ENCODE peak calls at places on chromosomes 7 and 10, in eight cellular contexts. X, A, Q, E, H, O, T and Z are unnamed samples.

GRCh38 chr10:132328738-132329137 is 3.3 kb upstream of the LRRC27 start:
- DNase-seq in X (no peak), A (no peak), Q (no peak), E (no peak), H (no peak), O (no peak), T (no peak), Z (no peak)

GRCh38 chr10:61271127-61271780 is 181.9 kb downstream of the TMEM26 start:
- DNase-seq in X (peak), A (no peak), Q (peak), E (peak), H (no peak), O (no peak), T (no peak), Z (no peak)

GRCh38 chr10:33335800-33336605 is 1.5 kb upstream of the NRP1 start:
- DNase-seq in X (no peak), A (peak), Q (peak), E (peak), H (no peak), O (peak), T (no peak), Z (peak)

GRCh38 chr7:131895541-131896173 is 339.2 kb upstream of the PODXL start:
- DNase-seq in X (no peak), A (no peak), Q (peak), E (peak), H (no peak), O (no peak), T (no peak), Z (no peak)

GRCh38 chr10:71716406-71716805 is 3.2 kb downstream of the C10orf105 start:
- DNase-seq in X (no peak), A (no peak), Q (no peak), E (no peak), H (no peak), O (no peak), T (no peak), Z (no peak)

GRCh38 chr7:103388469-103389140 is 41.2 kb downstream of the PSMC2 start:
- DNase-seq in X (peak), A (no peak), Q (no peak), E (no peak), H (no peak), O (no peak), T (no peak), Z (no peak)

GRCh38 chr10:33139191-33139646 is 181.2 kb upstream of the ITGB1 start:
- DNase-seq in X (no peak), A (no peak), Q (no peak), E (no peak), H (peak), O (no peak), T (no peak), Z (peak)

GRCh38 chr7:67019562-67020390 is 23.1 kb downstream of the TYW1 start:
- DNase-seq in X (no peak), A (no peak), Q (peak), E (peak), H (no peak), O (no peak), T (no peak), Z (no peak)

GRCh38 chr7:124489925-124490324 is 275.7 kb downstream of the GPR37 start:
- DNase-seq in X (peak), A (no peak), Q (no peak), E (no peak), H (no peak), O (no peak), T (no peak), Z (no peak)

GRCh38 chr10:110076559-110077318 is 69.0 kb downstream of the ADD3 start:
- DNase-seq in X (peak), A (no peak), Q (peak), E (peak), H (no peak), O (peak), T (no peak), Z (peak)

GRCh38 chr7:44914992-44915607 is 29.8 kb upstream of the PURB start:
- DNase-seq in X (no peak), A (no peak), Q (no peak), E (no peak), H (peak), O (no peak), T (no peak), Z (peak)

GRCh38 chr7:156473476-156474240 is 166.9 kb upstream of the RNF32 start:
- DNase-seq in X (peak), A (peak), Q (peak), E (no peak), H (no peak), O (peak), T (peak), Z (no peak)

GRCh38 chr7:27168265-27168947 is 3.1 kb upstream of the HOXA9 start:
- DNase-seq in X (no peak), A (peak), Q (peak), E (no peak), H (no peak), O (no peak), T (no peak), Z (peak)

DNA sequence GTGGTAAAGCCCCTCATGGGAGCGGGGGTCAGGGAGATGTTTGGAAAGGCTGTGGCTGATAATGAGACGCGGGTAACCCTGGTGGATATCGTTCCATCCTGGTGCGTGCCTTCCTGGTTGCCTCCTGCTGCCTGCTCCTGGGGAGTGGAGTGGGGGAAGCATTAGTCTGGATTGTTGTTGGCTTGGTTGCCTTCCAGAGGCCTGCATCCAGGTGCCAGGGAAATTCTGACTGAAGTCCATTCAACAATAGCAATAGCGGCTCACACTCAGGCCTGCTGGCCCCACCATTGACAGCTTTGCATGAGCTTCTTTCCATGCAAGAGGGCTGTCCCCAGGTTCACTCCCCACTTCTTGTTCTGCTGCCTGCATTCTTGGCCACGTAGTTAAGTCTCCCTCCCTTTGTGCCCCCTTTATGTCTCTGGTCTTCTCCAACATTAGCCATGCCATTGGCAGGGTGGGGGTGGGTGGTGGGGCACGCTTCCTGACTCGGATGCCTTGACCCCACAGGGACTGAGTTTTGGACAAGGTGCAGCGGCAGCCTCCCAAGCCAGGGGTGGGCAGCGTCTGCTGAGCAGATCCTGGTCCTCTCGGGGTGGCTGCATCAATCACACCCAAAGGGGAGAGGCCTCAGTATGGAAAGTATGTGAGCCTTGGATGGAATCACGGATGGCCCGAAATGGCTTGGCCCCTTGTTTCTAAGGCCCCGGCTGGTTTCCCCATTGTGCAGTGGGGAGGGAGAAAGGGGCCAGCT is 150.2 kb downstream of the GRK5 start:
- DNase-seq in X (no peak), A (no peak), Q (no peak), E (no peak), H (no peak), O (no peak), T (no peak), Z (no peak)
- H3K27ac ChIP-seq in X (no peak), A (no peak), Q (no peak), E (no peak), H (no peak), O (no peak), T (no peak), Z (no peak)

DNA sequence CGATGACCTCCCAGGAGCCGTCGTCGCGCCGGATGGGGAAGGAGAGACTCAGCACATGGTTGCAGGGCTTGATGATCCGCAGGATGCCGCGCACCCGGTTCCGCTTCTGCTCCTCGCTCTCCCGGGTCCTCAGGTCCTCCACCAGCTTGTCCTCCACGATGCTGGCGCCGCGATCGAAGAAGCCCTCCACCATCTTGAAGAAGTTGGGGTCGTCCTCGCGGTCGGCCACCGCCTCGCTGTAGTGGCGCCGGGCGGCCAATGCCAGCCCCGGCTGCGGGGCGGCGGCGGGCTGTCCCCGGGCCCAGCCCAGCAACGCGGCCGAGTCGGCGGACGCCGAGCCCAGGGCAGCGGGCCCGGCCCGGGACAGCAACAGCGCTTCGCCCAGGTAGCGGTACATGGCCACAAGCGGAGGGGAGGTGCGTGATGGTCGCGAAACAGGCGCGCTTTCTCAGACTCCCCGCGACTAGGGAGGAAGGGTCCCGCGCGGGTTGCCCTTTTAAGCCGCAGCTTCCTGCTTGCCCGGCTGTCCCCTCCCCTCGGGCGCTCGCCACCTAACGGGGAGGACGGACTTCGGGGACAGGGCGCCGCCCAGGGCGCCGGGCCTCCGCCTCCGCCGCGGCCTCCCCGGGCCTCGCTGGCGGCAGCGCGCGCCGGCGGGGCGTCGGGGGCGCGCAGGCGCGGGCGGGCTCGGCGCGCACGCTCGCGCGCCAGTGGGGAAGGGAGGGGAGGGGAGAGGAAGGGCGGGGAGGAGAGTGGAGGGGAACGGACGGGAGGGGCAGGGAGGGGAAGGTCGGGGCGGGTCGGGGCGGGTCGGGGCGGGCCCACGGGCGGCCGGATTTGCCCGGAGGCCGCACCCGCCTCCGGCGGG is at the start of the genes GLUD1 and SHLD2:
- DNase-seq in X (peak), A (peak), Q (peak), E (peak), H (peak), O (peak), T (peak), Z (peak)
- H3K27ac ChIP-seq in X (peak), A (peak), Q (peak), E (peak), H (peak), O (peak), T (no peak), Z (peak)

GRCh38 chr10:21172774-21173432 is 275.8 kb upstream of the NEBL start:
- DNase-seq in X (no peak), A (peak), Q (peak), E (no peak), H (no peak), O (peak), T (no peak), Z (no peak)

GRCh38 chr10:21173433-21173963 is 276.4 kb upstream of the NEBL start:
- DNase-seq in X (no peak), A (peak), Q (no peak), E (no peak), H (no peak), O (peak), T (no peak), Z (no peak)

GRCh38 chr10:21174670-21175495 is 277.8 kb upstream of the NEBL start:
- DNase-seq in X (no peak), A (peak), Q (peak), E (no peak), H (no peak), O (peak), T (no peak), Z (no peak)

GRCh38 chr10:21175797-21176196 is 278.7 kb upstream of the NEBL start:
- DNase-seq in X (no peak), A (no peak), Q (no peak), E (no peak), H (no peak), O (no peak), T (no peak), Z (no peak)

DNA sequence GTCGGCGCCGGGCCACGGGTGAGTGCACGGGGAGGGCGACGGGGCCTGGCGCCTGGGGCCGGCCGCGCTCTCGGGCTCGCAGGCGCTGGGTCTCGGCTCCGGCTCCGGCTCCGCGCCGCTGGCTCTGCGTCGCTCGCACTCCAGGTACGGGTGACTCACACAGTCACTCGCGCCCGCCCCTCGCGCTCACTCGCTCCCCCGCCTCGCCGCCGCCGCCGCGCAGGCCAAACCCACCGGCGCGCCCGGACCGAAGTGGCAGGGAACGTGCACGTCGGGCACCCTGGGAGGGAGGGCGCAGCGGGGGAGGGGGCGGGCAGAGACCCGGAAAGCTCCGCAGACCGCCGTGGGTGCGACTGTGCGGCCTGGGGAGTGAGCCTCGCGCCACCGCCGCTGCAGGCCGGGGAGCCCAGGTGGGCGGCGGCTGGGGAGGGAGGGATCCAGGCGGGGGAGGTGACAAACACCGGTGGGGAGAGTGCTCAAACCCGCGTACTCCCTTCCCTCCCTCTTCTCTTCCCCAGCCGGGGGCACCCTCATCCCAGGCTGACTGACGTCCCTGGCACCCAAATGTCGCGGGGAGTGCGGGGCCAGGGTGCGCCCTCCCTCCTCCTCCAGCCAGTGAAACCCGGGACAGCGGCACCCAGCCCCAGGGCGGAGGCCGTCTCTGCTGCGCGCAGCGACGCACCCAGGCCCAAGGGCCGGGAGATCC is 277.0 kb upstream of the NEBL start:
- DNase-seq in X (no peak), A (peak), Q (peak), E (peak), H (no peak), O (peak), T (no peak), Z (no peak)
- H3K27ac ChIP-seq in X (no peak), A (no peak), Q (peak), E (peak), H (no peak), O (peak), T (no peak), Z (no peak)

DNA sequence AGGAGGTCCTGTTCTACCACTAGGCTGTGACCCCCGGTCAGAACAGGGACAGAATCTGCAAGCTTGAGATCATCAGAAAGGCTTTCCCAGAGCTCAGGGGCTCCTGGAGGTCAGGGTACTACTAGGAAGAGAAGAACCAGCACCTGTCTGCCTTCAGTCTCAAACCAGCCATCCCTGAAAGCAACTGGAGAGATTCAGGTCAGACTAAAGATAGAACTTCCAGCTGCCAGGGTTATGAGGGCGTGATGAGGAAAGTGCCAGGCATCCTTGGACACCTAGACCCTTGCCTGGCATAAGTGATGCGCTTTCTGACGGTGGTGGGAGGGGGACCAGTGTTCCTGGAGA is 63.8 kb downstream of the ELFN1 start:
- DNase-seq in X (no peak), A (no peak), Q (no peak), E (no peak), H (no peak), O (no peak), T (no peak), Z (no peak)
- H3K27ac ChIP-seq in X (no peak), A (no peak), Q (no peak), E (no peak), H (no peak), O (no peak), T (no peak), Z (no peak)

DNA sequence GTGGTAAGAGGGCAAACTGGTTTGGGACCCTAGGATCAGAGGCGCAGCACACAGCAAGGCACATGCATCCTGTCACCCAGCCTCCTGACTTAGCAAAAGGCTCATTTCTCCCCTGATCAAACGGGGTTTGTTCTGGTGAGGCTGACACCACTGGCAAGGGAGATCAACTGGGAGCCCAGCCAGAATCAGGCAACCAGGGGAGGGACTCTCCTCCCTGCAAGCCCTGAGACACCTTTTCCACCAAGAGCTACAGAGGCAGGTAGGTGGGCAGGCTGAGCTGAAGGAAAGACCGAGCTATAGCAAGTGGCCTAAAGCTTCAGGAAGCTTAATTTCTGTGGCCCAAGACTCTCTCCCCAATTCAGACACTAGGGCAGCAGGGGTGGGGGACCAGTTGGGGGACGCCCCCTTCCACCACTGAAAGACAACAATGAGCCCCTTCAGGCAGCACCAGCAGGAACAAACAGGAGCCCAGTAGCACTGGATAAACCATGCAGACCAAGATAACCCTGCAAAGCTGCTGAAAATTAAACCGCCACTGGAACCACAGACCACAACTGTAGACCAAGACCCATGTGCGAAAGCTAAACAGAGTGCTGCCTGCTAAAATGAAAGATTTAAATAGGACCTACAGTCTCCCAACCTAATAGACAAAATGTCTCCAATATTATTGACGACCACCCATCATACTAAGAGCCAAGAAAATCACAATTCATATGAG is 27.1 kb upstream of the SAR1A start:
- DNase-seq in X (no peak), A (no peak), Q (no peak), E (no peak), H (no peak), O (no peak), T (no peak), Z (no peak)
- H3K27ac ChIP-seq in X (no peak), A (no peak), Q (no peak), E (no peak), H (no peak), O (no peak), T (no peak), Z (no peak)

GRCh38 chr10:125593644-125594043 is 89.3 kb downstream of the TEX36 start:
- DNase-seq in X (no peak), A (no peak), Q (no peak), E (no peak), H (no peak), O (no peak), T (no peak), Z (no peak)
- H3K27ac ChIP-seq in X (no peak), A (no peak), Q (no peak), E (no peak), H (no peak), O (no peak), T (no peak), Z (no peak)

DNA sequence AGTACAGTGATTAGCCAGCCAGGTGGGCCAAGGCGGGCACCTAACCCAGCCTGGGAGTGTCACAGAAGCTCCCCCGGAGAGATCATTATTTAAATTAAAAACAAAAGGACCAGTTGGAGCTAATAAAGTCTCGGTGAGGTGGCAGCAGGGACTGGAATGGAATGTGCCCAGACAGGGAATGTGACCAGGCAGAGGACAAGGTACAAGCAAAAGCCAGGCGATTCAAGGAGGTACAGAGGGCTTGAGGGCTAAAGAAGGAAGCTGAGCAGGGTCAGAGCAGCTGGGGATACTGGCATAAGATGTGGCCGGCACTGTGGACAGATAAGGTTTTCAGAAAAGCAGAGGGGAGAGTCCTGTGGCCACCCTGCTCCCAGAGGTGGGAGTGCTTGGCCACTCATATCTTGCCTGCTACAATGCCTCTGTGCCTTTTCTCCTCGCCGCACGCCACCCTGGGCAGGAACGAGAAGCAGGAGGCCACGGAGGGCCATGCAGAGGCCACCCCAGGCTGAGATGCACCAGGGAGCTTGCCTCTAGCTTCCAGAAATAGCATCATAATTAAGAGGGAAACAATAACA is 13.2 kb downstream of the TMEM273 start:
- DNase-seq in X (no peak), A (no peak), Q (no peak), E (no peak), H (no peak), O (peak), T (no peak), Z (no peak)
- H3K27ac ChIP-seq in X (no peak), A (no peak), Q (no peak), E (no peak), H (no peak), O (no peak), T (no peak), Z (no peak)

GRCh38 chr10:102802920-102803534 is 34.2 kb downstream of the CYP17A1 start:
- DNase-seq in X (no peak), A (no peak), Q (peak), E (peak), H (no peak), O (no peak), T (peak), Z (no peak)

GRCh38 chr10:102800601-102801335 is 36.4 kb downstream of the CYP17A1 start:
- DNase-seq in X (no peak), A (no peak), Q (no peak), E (no peak), H (no peak), O (no peak), T (no peak), Z (no peak)

GRCh38 chr10:102801496-102801895 is 35.7 kb downstream of the CYP17A1 start:
- DNase-seq in X (no peak), A (no peak), Q (no peak), E (peak), H (no peak), O (no peak), T (no peak), Z (no peak)

GRCh38 chr10:102801978-102802377 is 35.2 kb downstream of the CYP17A1 start:
- DNase-seq in X (no peak), A (no peak), Q (no peak), E (no peak), H (no peak), O (no peak), T (no peak), Z (no peak)

DNA sequence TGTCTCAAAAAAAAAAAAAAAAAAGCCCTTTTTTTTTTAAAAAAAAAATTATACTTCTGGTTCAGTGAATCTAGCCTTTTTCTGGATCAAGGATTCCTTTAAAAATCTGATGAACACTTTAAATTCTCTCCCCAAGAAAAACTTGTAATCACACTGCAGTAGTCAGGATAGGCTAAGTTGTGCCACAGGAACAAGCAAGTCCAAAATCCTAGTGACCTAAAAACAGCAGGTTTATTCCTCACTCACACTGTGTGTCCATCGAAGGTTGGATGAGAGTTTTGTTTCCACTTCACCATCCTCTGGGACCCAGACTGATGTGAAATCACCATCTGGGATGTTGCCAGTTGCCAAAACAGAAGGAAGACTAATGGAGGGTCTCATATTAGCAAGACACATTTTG is 32.8 kb downstream of the CYP17A1 start:
- DNase-seq in X (no peak), A (no peak), Q (no peak), E (no peak), H (no peak), O (no peak), T (no peak), Z (no peak)
- H3K27ac ChIP-seq in X (no peak), A (no peak), Q (no peak), E (no peak), H (no peak), O (no peak), T (no peak), Z (no peak)